ENCODE peak calls at places on chromosome 17, in five cellular contexts. One of them, this sample, is unnamed.

GRCh38 chr17:54404259-54404658 is 496.4 kb upstream of the TOM1L1 start:
- DNase-seq in CD4-positive, alpha-beta T cell: no peak
- DNase-seq in AG20443: no peak
- DNase-seq in nephron progenitor cell: no peak
- DNase-seq in prostate gland: no peak
- DNase-seq in this sample: no peak

GRCh38 chr17:83173180-83173996 is 94.0 kb downstream of the METRNL start:
- DNase-seq in AG20443: no peak
- DNase-seq in CD4-positive, alpha-beta T cell: no peak
- DNase-seq in nephron progenitor cell: peak
- DNase-seq in prostate gland: no peak
- DNase-seq in this sample: no peak

GRCh38 chr17:77495575-77495974 is 354.8 kb downstream of the SEC14L1 start:
- DNase-seq in prostate gland: no peak
- DNase-seq in nephron progenitor cell: no peak
- DNase-seq in CD4-positive, alpha-beta T cell: no peak
- DNase-seq in AG20443: no peak
- DNase-seq in this sample: no peak

GRCh38 chr17:17069849-17070248 is 27.6 kb downstream of the MPRIP start:
- DNase-seq in CD4-positive, alpha-beta T cell: no peak
- DNase-seq in nephron progenitor cell: no peak
- DNase-seq in prostate gland: no peak
- DNase-seq in AG20443: no peak
- DNase-seq in this sample: no peak

GRCh38 chr17:69390735-69391501 is 23.6 kb upstream of the MAP2K6 start:
- DNase-seq in AG20443: no peak
- DNase-seq in prostate gland: no peak
- DNase-seq in nephron progenitor cell: no peak
- DNase-seq in CD4-positive, alpha-beta T cell: no peak
- DNase-seq in this sample: no peak

GRCh38 chr17:17236295-17237025 is 508 bp downstream of the FLCN start:
- DNase-seq in prostate gland: no peak
- DNase-seq in nephron progenitor cell: no peak
- DNase-seq in CD4-positive, alpha-beta T cell: peak
- DNase-seq in AG20443: peak
- DNase-seq in this sample: no peak

GRCh38 chr17:40561871-40562611 is 3.2 kb downstream of the CCR7 start:
- DNase-seq in nephron progenitor cell: no peak
- DNase-seq in prostate gland: no peak
- DNase-seq in CD4-positive, alpha-beta T cell: no peak
- DNase-seq in AG20443: no peak
- DNase-seq in this sample: no peak

GRCh38 chr17:45396496-45397205 is 36.0 kb downstream of the ARHGAP27 start:
- DNase-seq in AG20443: no peak
- DNase-seq in nephron progenitor cell: no peak
- DNase-seq in CD4-positive, alpha-beta T cell: no peak
- DNase-seq in prostate gland: no peak
- DNase-seq in this sample: no peak

GRCh38 chr17:6796017-6796886 is 20.2 kb downstream of the FBXO39 start:
- DNase-seq in prostate gland: no peak
- DNase-seq in AG20443: no peak
- DNase-seq in CD4-positive, alpha-beta T cell: no peak
- DNase-seq in nephron progenitor cell: no peak
- DNase-seq in this sample: no peak

GRCh38 chr17:265726-266125 is 84.3 kb upstream of the DOC2B start:
- DNase-seq in CD4-positive, alpha-beta T cell: no peak
- DNase-seq in nephron progenitor cell: no peak
- DNase-seq in AG20443: no peak
- DNase-seq in prostate gland: no peak
- DNase-seq in this sample: no peak

GRCh38 chr17:62802531-62803205 is 5.4 kb downstream of the MARCHF10 start:
- DNase-seq in nephron progenitor cell: peak
- DNase-seq in prostate gland: no peak
- DNase-seq in AG20443: no peak
- DNase-seq in CD4-positive, alpha-beta T cell: no peak
- DNase-seq in this sample: no peak

GRCh38 chr17:44307387-44308186 is 814 bp upstream of the RUNDC3A start:
- DNase-seq in CD4-positive, alpha-beta T cell: no peak
- DNase-seq in nephron progenitor cell: peak
- DNase-seq in AG20443: peak
- DNase-seq in prostate gland: peak
- DNase-seq in this sample: no peak

GRCh38 chr17:10125761-10126553 is 72.4 kb downstream of the GAS7 start:
- DNase-seq in nephron progenitor cell: no peak
- DNase-seq in AG20443: peak
- DNase-seq in prostate gland: no peak
- DNase-seq in CD4-positive, alpha-beta T cell: no peak
- DNase-seq in this sample: no peak

This sample was measured in T-helper 17 cell.